ENCODE peak calls at places on chromosomes 11 and 22, in four cellular contexts. One of them, this sample, is unnamed.

GRCh38 chr11:117816846-117817212 is 7.7 kb downstream of the FXYD2 start:
- DNase-seq in NCI-H1105 treated with DMSO at 0.1 percent for 48 hours: no peak
- DNase-seq in progenitor cell of endocrine pancreas: no peak
- DNase-seq in OCI-M1: no peak
- DNase-seq in this sample: no peak

GRCh38 chr22:48488611-48489456 is 1338.8 kb downstream of the BRD1 start:
- DNase-seq in NCI-H1105 treated with DMSO at 0.1 percent for 48 hours: peak
- DNase-seq in progenitor cell of endocrine pancreas: no peak
- DNase-seq in OCI-M1: no peak
- DNase-seq in this sample: no peak

GRCh38 chr11:29448246-29448877 is 568.5 kb downstream of the KCNA4 start:
- DNase-seq in NCI-H1105 treated with DMSO at 0.1 percent for 48 hours: peak
- DNase-seq in progenitor cell of endocrine pancreas: no peak
- DNase-seq in OCI-M1: peak
- DNase-seq in this sample: no peak

GRCh38 chr11:57324154-57324885 is 432 bp downstream of the TNKS1BP1 start:
- DNase-seq in NCI-H1105 treated with DMSO at 0.1 percent for 48 hours: peak
- DNase-seq in progenitor cell of endocrine pancreas: peak
- DNase-seq in OCI-M1: peak
- DNase-seq in this sample: no peak

GRCh38 chr11:12686246-12687060 is 12.2 kb downstream of the TEAD1 start:
- DNase-seq in NCI-H1105 treated with DMSO at 0.1 percent for 48 hours: no peak
- DNase-seq in progenitor cell of endocrine pancreas: no peak
- DNase-seq in OCI-M1: no peak
- DNase-seq in this sample: no peak

GRCh38 chr11:73262851-73263495 is 9.2 kb upstream of the P2RY6 start:
- DNase-seq in NCI-H1105 treated with DMSO at 0.1 percent for 48 hours: no peak
- DNase-seq in progenitor cell of endocrine pancreas: no peak
- DNase-seq in OCI-M1: no peak
- DNase-seq in this sample: no peak

GRCh38 chr11:120303004-120303637 is 22.0 kb upstream of the TLCD5 start:
- DNase-seq in NCI-H1105 treated with DMSO at 0.1 percent for 48 hours: peak
- DNase-seq in progenitor cell of endocrine pancreas: peak
- DNase-seq in OCI-M1: peak
- DNase-seq in this sample: peak

GRCh38 chr11:27615833-27616232 is 84.4 kb downstream of the BDNF start:
- DNase-seq in NCI-H1105 treated with DMSO at 0.1 percent for 48 hours: no peak
- DNase-seq in progenitor cell of endocrine pancreas: no peak
- DNase-seq in OCI-M1: no peak
- DNase-seq in this sample: no peak

GRCh38 chr22:38696606-38697005 is 4.1 kb downstream of the JOSD1 start:
- DNase-seq in NCI-H1105 treated with DMSO at 0.1 percent for 48 hours: no peak
- DNase-seq in progenitor cell of endocrine pancreas: no peak
- DNase-seq in OCI-M1: peak
- DNase-seq in this sample: no peak

GRCh38 chr11:71147331-71147730 is 105.0 kb downstream of the SHANK2 start:
- DNase-seq in NCI-H1105 treated with DMSO at 0.1 percent for 48 hours: no peak
- DNase-seq in progenitor cell of endocrine pancreas: no peak
- DNase-seq in OCI-M1: no peak
- DNase-seq in this sample: no peak

This sample was measured in activated T-helper 2 cell treated with anti-CD3 and anti-CD28 coated beads, Interferon-gamma antibody, Interleukin-2, Interleukin-4, amounts not matched to agents 10 μg/mL and 5 μg/mL and 100 μg/mL, durations not matched to agents 14 hours and 24 hours and 36 hours.